ENCODE peak calls at places on chromosomes 3 and 15, in seven cellular contexts. One of them, this sample, is unnamed.
A peak's percentile ranks its signal among the peaks of the same experiment; 100 is the strongest.

GRCh38 chr3:62414786-62415185 is 41.4 kb upstream of the FEZF2 start:
- ATAC-seq in omental fat pad: no peak
- ATAC-seq in right cardiac atrium: no peak
- ATAC-seq in activated CD8-positive, alpha-beta T cell treated with anti-CD3 and anti-CD28 coated beads, Interleukin-2, amount 10 ng/mL, durations not matched to agents 7 days and 5 days: no peak
- ATAC-seq in pancreas: no peak
- ATAC-seq in lower lobe of right lung: no peak
- ATAC-seq in upper lobe of left lung: no peak
- ATAC-seq in this sample: no peak

GRCh38 chr3:171790898-171791694 is 19.2 kb downstream of the PLD1 start:
- ATAC-seq in omental fat pad: no peak
- ATAC-seq in right cardiac atrium: peak; percentile 83
- ATAC-seq in activated CD8-positive, alpha-beta T cell treated with anti-CD3 and anti-CD28 coated beads, Interleukin-2, amount 10 ng/mL, durations not matched to agents 7 days and 5 days: no peak
- ATAC-seq in pancreas: peak; percentile 35
- ATAC-seq in lower lobe of right lung: no peak
- ATAC-seq in upper lobe of left lung: no peak
- ATAC-seq in this sample: no peak

GRCh38 chr15:62901087-62901486 is 141.5 kb upstream of the TPM1 start:
- ATAC-seq in omental fat pad: no peak
- ATAC-seq in right cardiac atrium: peak; percentile 9
- ATAC-seq in activated CD8-positive, alpha-beta T cell treated with anti-CD3 and anti-CD28 coated beads, Interleukin-2, amount 10 ng/mL, durations not matched to agents 7 days and 5 days: no peak
- ATAC-seq in pancreas: no peak
- ATAC-seq in lower lobe of right lung: no peak
- ATAC-seq in upper lobe of left lung: no peak
- ATAC-seq in this sample: no peak

GRCh38 chr3:126516936-126517290 is 660 bp downstream of the UROC1 start:
- ATAC-seq in omental fat pad: no peak
- ATAC-seq in right cardiac atrium: no peak
- ATAC-seq in activated CD8-positive, alpha-beta T cell treated with anti-CD3 and anti-CD28 coated beads, Interleukin-2, amount 10 ng/mL, durations not matched to agents 7 days and 5 days: no peak
- ATAC-seq in pancreas: no peak
- ATAC-seq in lower lobe of right lung: no peak
- ATAC-seq in upper lobe of left lung: no peak
- ATAC-seq in this sample: no peak

GRCh38 chr3:9703736-9704342 is at the start of gene CPNE9:
- ATAC-seq in omental fat pad: no peak
- ATAC-seq in right cardiac atrium: peak; percentile 36
- ATAC-seq in activated CD8-positive, alpha-beta T cell treated with anti-CD3 and anti-CD28 coated beads, Interleukin-2, amount 10 ng/mL, durations not matched to agents 7 days and 5 days: peak; percentile 20
- ATAC-seq in pancreas: peak; percentile 44
- ATAC-seq in lower lobe of right lung: peak; percentile 25
- ATAC-seq in upper lobe of left lung: peak; percentile 23
- ATAC-seq in this sample: peak; percentile 19

GRCh38 chr15:89197503-89197971 is 23.8 kb downstream of the RLBP1 start:
- ATAC-seq in omental fat pad: no peak
- ATAC-seq in right cardiac atrium: peak; percentile 41
- ATAC-seq in activated CD8-positive, alpha-beta T cell treated with anti-CD3 and anti-CD28 coated beads, Interleukin-2, amount 10 ng/mL, durations not matched to agents 7 days and 5 days: no peak
- ATAC-seq in pancreas: peak; percentile 76
- ATAC-seq in lower lobe of right lung: peak; percentile 85
- ATAC-seq in upper lobe of left lung: no peak
- ATAC-seq in this sample: no peak

GRCh38 chr3:16290827-16291196 is 25.8 kb downstream of the OXNAD1 start:
- ATAC-seq in omental fat pad: no peak
- ATAC-seq in right cardiac atrium: no peak
- ATAC-seq in activated CD8-positive, alpha-beta T cell treated with anti-CD3 and anti-CD28 coated beads, Interleukin-2, amount 10 ng/mL, durations not matched to agents 7 days and 5 days: peak; percentile 34
- ATAC-seq in pancreas: peak; percentile 56
- ATAC-seq in lower lobe of right lung: no peak
- ATAC-seq in upper lobe of left lung: no peak
- ATAC-seq in this sample: no peak

GRCh38 chr3:42230860-42231259 is 35.1 kb downstream of the CCK start:
- ATAC-seq in omental fat pad: no peak
- ATAC-seq in right cardiac atrium: no peak
- ATAC-seq in activated CD8-positive, alpha-beta T cell treated with anti-CD3 and anti-CD28 coated beads, Interleukin-2, amount 10 ng/mL, durations not matched to agents 7 days and 5 days: no peak
- ATAC-seq in pancreas: no peak
- ATAC-seq in lower lobe of right lung: no peak
- ATAC-seq in upper lobe of left lung: no peak
- ATAC-seq in this sample: no peak

GRCh38 chr3:110436209-110436608 is 635.4 kb upstream of the NECTIN3 start:
- ATAC-seq in omental fat pad: no peak
- ATAC-seq in right cardiac atrium: no peak
- ATAC-seq in activated CD8-positive, alpha-beta T cell treated with anti-CD3 and anti-CD28 coated beads, Interleukin-2, amount 10 ng/mL, durations not matched to agents 7 days and 5 days: no peak
- ATAC-seq in pancreas: no peak
- ATAC-seq in lower lobe of right lung: no peak
- ATAC-seq in upper lobe of left lung: no peak
- ATAC-seq in this sample: no peak

GRCh38 chr15:69337133-69337532 is 38.4 kb downstream of the PAQR5 start:
- ATAC-seq in omental fat pad: no peak
- ATAC-seq in right cardiac atrium: no peak
- ATAC-seq in activated CD8-positive, alpha-beta T cell treated with anti-CD3 and anti-CD28 coated beads, Interleukin-2, amount 10 ng/mL, durations not matched to agents 7 days and 5 days: no peak
- ATAC-seq in pancreas: no peak
- ATAC-seq in lower lobe of right lung: no peak
- ATAC-seq in upper lobe of left lung: no peak
- ATAC-seq in this sample: no peak

GRCh38 chr3:159265705-159266104 is 463.9 kb downstream of the MFSD1 start:
- ATAC-seq in omental fat pad: no peak
- ATAC-seq in right cardiac atrium: no peak
- ATAC-seq in activated CD8-positive, alpha-beta T cell treated with anti-CD3 and anti-CD28 coated beads, Interleukin-2, amount 10 ng/mL, durations not matched to agents 7 days and 5 days: no peak
- ATAC-seq in pancreas: no peak
- ATAC-seq in lower lobe of right lung: no peak
- ATAC-seq in upper lobe of left lung: no peak
- ATAC-seq in this sample: no peak

GRCh38 chr15:38894260-38894948 is 329.8 kb upstream of the RASGRP1 start:
- ATAC-seq in omental fat pad: peak; percentile 92
- ATAC-seq in right cardiac atrium: peak; percentile 37
- ATAC-seq in activated CD8-positive, alpha-beta T cell treated with anti-CD3 and anti-CD28 coated beads, Interleukin-2, amount 10 ng/mL, durations not matched to agents 7 days and 5 days: no peak
- ATAC-seq in pancreas: peak; percentile 56
- ATAC-seq in lower lobe of right lung: peak; percentile 46
- ATAC-seq in upper lobe of left lung: peak; percentile 85
- ATAC-seq in this sample: no peak

GRCh38 chr3:69012836-69013255 is 638 bp downstream of the EOGT start:
- ATAC-seq in omental fat pad: peak; percentile 45
- ATAC-seq in right cardiac atrium: peak; percentile 56
- ATAC-seq in activated CD8-positive, alpha-beta T cell treated with anti-CD3 and anti-CD28 coated beads, Interleukin-2, amount 10 ng/mL, durations not matched to agents 7 days and 5 days: no peak
- ATAC-seq in pancreas: peak; percentile 51
- ATAC-seq in lower lobe of right lung: peak; percentile 78
- ATAC-seq in upper lobe of left lung: peak; percentile 71
- ATAC-seq in this sample: peak; percentile 54

GRCh38 chr15:29765898-29766537 is 56.2 kb downstream of the TJP1 start:
- ATAC-seq in omental fat pad: no peak
- ATAC-seq in right cardiac atrium: peak; percentile 74
- ATAC-seq in activated CD8-positive, alpha-beta T cell treated with anti-CD3 and anti-CD28 coated beads, Interleukin-2, amount 10 ng/mL, durations not matched to agents 7 days and 5 days: no peak
- ATAC-seq in pancreas: peak; percentile 27
- ATAC-seq in lower lobe of right lung: no peak
- ATAC-seq in upper lobe of left lung: peak; percentile 42
- ATAC-seq in this sample: no peak

GRCh38 chr3:41532976-41533375 is 333.7 kb downstream of the CTNNB1 start:
- ATAC-seq in omental fat pad: no peak
- ATAC-seq in right cardiac atrium: no peak
- ATAC-seq in activated CD8-positive, alpha-beta T cell treated with anti-CD3 and anti-CD28 coated beads, Interleukin-2, amount 10 ng/mL, durations not matched to agents 7 days and 5 days: no peak
- ATAC-seq in pancreas: peak; percentile 98
- ATAC-seq in lower lobe of right lung: no peak
- ATAC-seq in upper lobe of left lung: no peak
- ATAC-seq in this sample: no peak

GRCh38 chr3:38327335-38328009 is 19.1 kb upstream of the XYLB start:
- ATAC-seq in omental fat pad: no peak
- ATAC-seq in right cardiac atrium: no peak
- ATAC-seq in activated CD8-positive, alpha-beta T cell treated with anti-CD3 and anti-CD28 coated beads, Interleukin-2, amount 10 ng/mL, durations not matched to agents 7 days and 5 days: no peak
- ATAC-seq in pancreas: no peak
- ATAC-seq in lower lobe of right lung: no peak
- ATAC-seq in upper lobe of left lung: no peak
- ATAC-seq in this sample: no peak

GRCh38 chr3:138938056-138938876 is 8.7 kb downstream of the FOXL2 start:
- ATAC-seq in omental fat pad: no peak
- ATAC-seq in right cardiac atrium: no peak
- ATAC-seq in activated CD8-positive, alpha-beta T cell treated with anti-CD3 and anti-CD28 coated beads, Interleukin-2, amount 10 ng/mL, durations not matched to agents 7 days and 5 days: no peak
- ATAC-seq in pancreas: peak; percentile 4
- ATAC-seq in lower lobe of right lung: no peak
- ATAC-seq in upper lobe of left lung: no peak
- ATAC-seq in this sample: no peak

GRCh38 chr3:186361612-186362408 is at the start of gene DGKG:
- ATAC-seq in omental fat pad: no peak
- ATAC-seq in right cardiac atrium: peak; percentile 79
- ATAC-seq in activated CD8-positive, alpha-beta T cell treated with anti-CD3 and anti-CD28 coated beads, Interleukin-2, amount 10 ng/mL, durations not matched to agents 7 days and 5 days: peak; percentile 74
- ATAC-seq in pancreas: peak; percentile 97
- ATAC-seq in lower lobe of right lung: peak; percentile 85
- ATAC-seq in upper lobe of left lung: peak; percentile 82
- ATAC-seq in this sample: peak; percentile 71

GRCh38 chr3:112333002-112333385 is at the start of gene CD200:
- ATAC-seq in omental fat pad: peak; percentile 87
- ATAC-seq in right cardiac atrium: peak; percentile 93
- ATAC-seq in activated CD8-positive, alpha-beta T cell treated with anti-CD3 and anti-CD28 coated beads, Interleukin-2, amount 10 ng/mL, durations not matched to agents 7 days and 5 days: peak; percentile 87
- ATAC-seq in pancreas: peak; percentile 66
- ATAC-seq in lower lobe of right lung: peak; percentile 76
- ATAC-seq in upper lobe of left lung: peak; percentile 87
- ATAC-seq in this sample: peak; percentile 79

GRCh38 chr15:45378913-45379262 is 544 bp upstream of the GATM start:
- ATAC-seq in omental fat pad: no peak
- ATAC-seq in right cardiac atrium: no peak
- ATAC-seq in activated CD8-positive, alpha-beta T cell treated with anti-CD3 and anti-CD28 coated beads, Interleukin-2, amount 10 ng/mL, durations not matched to agents 7 days and 5 days: no peak
- ATAC-seq in pancreas: peak; percentile 56
- ATAC-seq in lower lobe of right lung: no peak
- ATAC-seq in upper lobe of left lung: no peak
- ATAC-seq in this sample: no peak

GRCh38 chr3:187210555-187211327 is 13.5 kb downstream of the RTP1 start:
- ATAC-seq in omental fat pad: no peak
- ATAC-seq in right cardiac atrium: peak; percentile 60
- ATAC-seq in activated CD8-positive, alpha-beta T cell treated with anti-CD3 and anti-CD28 coated beads, Interleukin-2, amount 10 ng/mL, durations not matched to agents 7 days and 5 days: no peak
- ATAC-seq in pancreas: peak; percentile 73
- ATAC-seq in lower lobe of right lung: peak; percentile 37
- ATAC-seq in upper lobe of left lung: peak; percentile 28
- ATAC-seq in this sample: peak; percentile 75

GRCh38 chr15:94749848-94750617 is 518.7 kb downstream of the MCTP2 start:
- ATAC-seq in omental fat pad: no peak
- ATAC-seq in right cardiac atrium: no peak
- ATAC-seq in activated CD8-positive, alpha-beta T cell treated with anti-CD3 and anti-CD28 coated beads, Interleukin-2, amount 10 ng/mL, durations not matched to agents 7 days and 5 days: no peak
- ATAC-seq in pancreas: peak; percentile 18
- ATAC-seq in lower lobe of right lung: peak; percentile 70
- ATAC-seq in upper lobe of left lung: no peak
- ATAC-seq in this sample: peak; percentile 41

GRCh38 chr3:150627557-150627956 is 24.4 kb downstream of the SELENOT start:
- ATAC-seq in omental fat pad: no peak
- ATAC-seq in right cardiac atrium: no peak
- ATAC-seq in activated CD8-positive, alpha-beta T cell treated with anti-CD3 and anti-CD28 coated beads, Interleukin-2, amount 10 ng/mL, durations not matched to agents 7 days and 5 days: no peak
- ATAC-seq in pancreas: no peak
- ATAC-seq in lower lobe of right lung: no peak
- ATAC-seq in upper lobe of left lung: no peak
- ATAC-seq in this sample: no peak

GRCh38 chr15:91224750-91225380 is 124.8 kb downstream of the SV2B start:
- ATAC-seq in omental fat pad: peak; percentile 32
- ATAC-seq in right cardiac atrium: peak; percentile 62
- ATAC-seq in activated CD8-positive, alpha-beta T cell treated with anti-CD3 and anti-CD28 coated beads, Interleukin-2, amount 10 ng/mL, durations not matched to agents 7 days and 5 days: no peak
- ATAC-seq in pancreas: peak; percentile 90
- ATAC-seq in lower lobe of right lung: peak; percentile 47
- ATAC-seq in upper lobe of left lung: peak; percentile 43
- ATAC-seq in this sample: no peak

GRCh38 chr15:40564591-40565332 is at the start of gene CCDC32:
- ATAC-seq in omental fat pad: peak; percentile 97
- ATAC-seq in right cardiac atrium: peak; percentile 99
- ATAC-seq in activated CD8-positive, alpha-beta T cell treated with anti-CD3 and anti-CD28 coated beads, Interleukin-2, amount 10 ng/mL, durations not matched to agents 7 days and 5 days: peak; percentile 95
- ATAC-seq in pancreas: peak; percentile 94
- ATAC-seq in lower lobe of right lung: peak; percentile 99
- ATAC-seq in upper lobe of left lung: peak; percentile 98
- ATAC-seq in this sample: peak; percentile 98

This sample was measured in gastroesophageal sphincter.